ENCODE peak calls at places on chromosomes 7 and 10, in nine cellular contexts. L is B cell; N is right lobe of liver; R is psoas muscle; V is PC-3; E is activated naive CD4-positive, alpha-beta T cell treated with anti-CD3 and anti-CD28 coated beads, Interleukin-2, amount 50 U/mL, for 72 hours; H is pancreas; T is upper lobe of right lung; G is stimulated activated naive CD8-positive, alpha-beta T cell treated with anti-CD3 and anti-CD28 coated beads, Interleukin-15, amount 100 ng/mL, for 72 hours. A is an unnamed sample.

GRCh38 chr7:50037106-50037505 is 55.9 kb downstream of the ZPBP start:
- ATAC-seq in L (no peak), N (no peak), R (no peak), V (no peak), E (no peak), H (no peak), T (no peak), G (no peak), A (no peak)

GRCh38 chr7:37248396-37248836 is 200.2 kb downstream of the ELMO1 start:
- ATAC-seq in L (no peak), N (no peak), R (peak), V (no peak), E (no peak), H (peak), T (peak), G (no peak), A (no peak)

GRCh38 chr7:13800694-13801448 is 188.6 kb downstream of the ETV1 start:
- ATAC-seq in L (no peak), N (no peak), R (no peak), V (peak), E (peak), H (no peak), T (peak), G (peak), A (peak)

GRCh38 chr7:105353752-105354328 is 34.9 kb downstream of the SRPK2 start:
- ATAC-seq in L (peak), N (peak), R (peak), V (no peak), E (no peak), H (peak), T (peak), G (no peak), A (no peak)

GRCh38 chr10:24889636-24890035 is 62.8 kb downstream of the PRTFDC1 start:
- ATAC-seq in L (no peak), N (no peak), R (no peak), V (peak), E (no peak), H (no peak), T (no peak), G (no peak), A (no peak)

GRCh38 chr7:44647981-44648714 is 41.7 kb downstream of the OGDH start:
- ATAC-seq in L (no peak), N (no peak), R (no peak), V (no peak), E (no peak), H (no peak), T (no peak), G (no peak), A (no peak)

GRCh38 chr7:32588657-32589056 is 93.4 kb downstream of the AVL9 start:
- ATAC-seq in L (no peak), N (peak), R (peak), V (peak), E (peak), H (no peak), T (peak), G (peak), A (peak)

GRCh38 chr7:65381742-65382141 is 8.1 kb downstream of the ZNF92 start:
- ATAC-seq in L (no peak), N (no peak), R (no peak), V (no peak), E (no peak), H (no peak), T (no peak), G (no peak), A (no peak)

GRCh38 chr7:98439484-98439883 is 38.6 kb upstream of the BAIAP2L1 start:
- ATAC-seq in L (no peak), N (no peak), R (no peak), V (no peak), E (no peak), H (no peak), T (no peak), G (no peak), A (no peak)

GRCh38 chr10:27537812-27538211 is 33.7 kb downstream of the RAB18 start:
- ATAC-seq in L (no peak), N (no peak), R (no peak), V (no peak), E (no peak), H (no peak), T (no peak), G (no peak), A (no peak)